ENCODE peak calls at places on chromosomes 7 and 10, in four cellular contexts. C is thoracic aorta, G is K562, F is sigmoid colon. M is an unnamed sample. For H3K9me3 and H3K36me3, the result is how much of the 10 kb centered on the place peaks cover.

GRCh38 chr7:115782716-115783460 is 247.7 kb downstream of the TFEC start:
- DNase-seq in C (no peak), F (no peak), G (no peak), M (no peak)

GRCh38 chr7:47295606-47296005 is 286.3 kb downstream of the TNS3 start:
- DNase-seq in F (no peak), G (no peak), C (no peak), M (no peak)

GRCh38 chr10:44742169-44742732 is 168.9 kb upstream of the TMEM72 start:
- DNase-seq in F (no peak), C (no peak), G (no peak), M (no peak)

GRCh38 chr10:113539789-113540188 is 13.1 kb upstream of the HABP2 start:
- DNase-seq in G (no peak), C (no peak), F (no peak), M (no peak)

GRCh38 chr10:112390125-112390703 is 16.3 kb downstream of the ACSL5 start:
- DNase-seq in F (no peak), C (no peak), G (no peak), M (no peak)

GRCh38 chr10:28818645-28819036 is 141.3 kb downstream of the BAMBI start:
- DNase-seq in G (no peak), F (no peak), C (no peak), M (no peak)

GRCh38 chr7:110960811-110961210 is 130.1 kb upstream of the LRRN3 start:
- DNase-seq in G (no peak), F (no peak), C (no peak), M (no peak)

GRCh38 chr7:150434240-150434639 is 16.2 kb upstream of the GIMAP8 start:
- DNase-seq in C (no peak), F (no peak), G (no peak), M (no peak)

GRCh38 chr10:78551184-78552005 is 517.4 kb upstream of the ZMIZ1 start:
- DNase-seq in C (no peak), G (no peak), F (no peak), M (no peak)

DNA sequence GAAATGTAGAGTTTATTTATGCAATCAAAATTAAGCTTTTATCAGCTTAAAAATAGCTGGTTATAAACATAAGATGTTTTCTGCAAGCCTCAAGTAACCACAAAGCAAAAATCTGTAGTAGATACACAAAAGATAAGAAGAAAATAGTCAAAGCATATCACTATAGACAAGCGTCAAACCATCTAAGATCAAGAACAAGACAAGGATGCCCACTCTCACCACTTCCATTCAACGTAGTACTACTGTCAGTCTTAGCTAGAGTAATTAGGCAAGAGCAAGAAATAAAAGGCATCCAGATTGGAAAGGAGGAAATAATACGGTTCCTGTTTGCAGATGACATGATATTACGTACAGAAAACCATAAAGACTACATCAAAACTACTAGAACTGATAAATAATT is 17.5 kb upstream of the CYP2E1 start:
- DNase-seq in C (no peak), F (no peak), G (no peak), M (no peak)
- H3K9me3 ChIP-seq in C (under half), F (under half), G (under half), M (under half)

GRCh38 chr7:139586286-139586685 is 62.8 kb downstream of the CLEC2L start:
- DNase-seq in G (no peak), F (no peak), C (no peak), M (no peak)

GRCh38 chr7:139587535-139587934 is 64.0 kb downstream of the CLEC2L start:
- DNase-seq in C (no peak), F (no peak), G (no peak), M (no peak)

GRCh38 chr7:139582130-139582650 is 58.7 kb downstream of the CLEC2L start:
- DNase-seq in C (no peak), F (no peak), G (no peak), M (peak)

GRCh38 chr7:139582671-139583155 is 59.2 kb downstream of the CLEC2L start:
- DNase-seq in F (no peak), G (no peak), C (no peak), M (peak)

DNA sequence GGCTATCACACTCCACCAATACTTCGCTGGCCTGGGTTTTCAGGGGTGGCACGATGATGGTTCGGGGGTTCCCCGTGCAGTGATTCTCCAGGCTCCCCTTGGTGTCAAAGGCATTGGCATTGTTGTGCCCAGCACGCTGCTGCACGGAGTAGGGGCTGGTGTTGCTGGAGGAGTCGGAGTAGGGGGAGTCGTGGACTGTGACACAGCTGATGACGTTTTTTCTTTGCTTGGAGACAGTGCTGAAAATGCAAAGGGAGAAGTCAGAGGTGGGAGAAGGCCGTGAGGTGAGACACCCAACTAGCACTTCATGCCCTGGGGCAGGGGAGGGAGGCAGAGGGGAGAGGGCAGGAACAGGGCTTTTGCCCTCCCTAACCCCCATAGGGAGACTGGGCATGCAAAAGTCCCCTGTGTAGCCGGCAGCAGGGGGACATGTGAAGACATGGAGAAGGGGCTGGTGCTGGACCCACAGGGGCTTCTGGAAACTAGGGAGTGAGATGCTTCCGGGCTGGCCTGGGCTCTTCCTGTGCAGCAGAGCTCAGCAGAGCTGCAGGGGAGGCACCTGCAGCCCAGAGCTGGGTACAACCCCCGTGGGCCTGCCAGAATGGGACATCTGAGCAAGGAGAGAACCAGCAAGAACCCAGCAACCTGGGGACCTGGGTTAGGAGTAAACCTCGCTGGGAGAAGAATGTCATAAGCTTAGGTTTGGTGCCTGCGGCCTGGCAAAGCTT is 60.5 kb downstream of the CLEC2L start:
- DNase-seq in F (no peak), C (no peak), G (no peak), M (no peak)
- H3K36me3 ChIP-seq in F (under half), C (half or more), G (under half), M (half or more)

DNA sequence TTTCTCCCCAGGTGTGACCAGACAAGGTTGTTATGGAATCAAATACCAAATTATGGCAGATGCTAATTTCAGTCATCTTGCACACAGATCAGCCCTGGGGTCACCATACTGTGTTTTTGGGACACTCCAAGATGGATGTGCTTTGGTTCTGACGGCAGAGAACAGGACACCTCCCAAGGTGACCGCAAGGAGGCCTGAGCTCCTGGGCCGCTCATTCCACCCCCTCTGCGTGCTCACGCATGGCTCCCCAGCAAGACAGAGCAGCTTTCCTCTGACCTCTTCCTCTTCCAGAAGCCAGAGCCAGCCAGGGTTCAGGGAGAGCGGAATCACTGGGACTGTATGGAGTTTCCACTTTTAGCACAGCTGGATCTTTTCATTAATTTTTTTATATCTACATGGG is 402.8 kb downstream of the DNAJB6 start:
- DNase-seq in F (no peak), C (no peak), G (peak), M (no peak)
- H3K9me3 ChIP-seq in F (under half), C (under half), G (under half), M (under half)

GRCh38 chr10:6430581-6430980 is 149.5 kb downstream of the PRKCQ start:
- DNase-seq in G (no peak), F (no peak), C (no peak), M (no peak)
- H3K36me3 ChIP-seq in G (under half), F (under half), C (under half), M (under half)

M was measured in ascending aorta.